ENCODE peak calls at places on chromosomes 6 and 20, in six cellular contexts. J, Q, A, V, K and U are unnamed samples.

GRCh38 chr20:21189761-21190523 is 64.1 kb downstream of the KIZ start:
- DNase-seq in J (no peak), Q (no peak), A (no peak), V (no peak), K (no peak), U (no peak)

GRCh38 chr6:84052204-84052882 is 18.8 kb downstream of the MRAP2 start:
- DNase-seq in J (no peak), Q (no peak), A (peak), V (no peak), K (no peak), U (no peak)

GRCh38 chr6:143112837-143113236 is 52.1 kb downstream of the AIG1 start:
- DNase-seq in J (no peak), Q (no peak), A (no peak), V (no peak), K (no peak), U (no peak)

GRCh38 chr6:116485786-116486185 is 24.6 kb downstream of the CALHM6 start:
- DNase-seq in J (no peak), Q (no peak), A (no peak), V (no peak), K (no peak), U (no peak)

GRCh38 chr6:3139090-3139903 is 18.0 kb downstream of the TUBB2A start:
- DNase-seq in J (peak), Q (peak), A (peak), V (peak), K (peak), U (peak)

GRCh38 chr6:36160147-36160760 is 29.9 kb downstream of the MAPK13 start:
- DNase-seq in J (no peak), Q (no peak), A (peak), V (no peak), K (no peak), U (no peak)

GRCh38 chr6:30459145-30459544 is 30.2 kb upstream of the HLA-E start:
- DNase-seq in J (no peak), Q (no peak), A (no peak), V (no peak), K (no peak), U (no peak)

GRCh38 chr6:121771937-121772717 is 336.7 kb downstream of the GJA1 start:
- DNase-seq in J (no peak), Q (peak), A (no peak), V (no peak), K (no peak), U (peak)

GRCh38 chr6:111865909-111866546 is 7.2 kb downstream of the FYN start:
- DNase-seq in J (no peak), Q (no peak), A (no peak), V (no peak), K (no peak), U (no peak)

GRCh38 chr6:24431045-24431451 is 28.3 kb downstream of the MRS2 start:
- DNase-seq in J (peak), Q (peak), A (peak), V (peak), K (peak), U (peak)

GRCh38 chr6:32088487-32089049 is 20.6 kb downstream of the TNXB start:
- DNase-seq in J (no peak), Q (no peak), A (no peak), V (no peak), K (no peak), U (no peak)

GRCh38 chr6:41581381-41581991 is 35.3 kb downstream of the FOXP4 start:
- DNase-seq in J (no peak), Q (no peak), A (peak), V (peak), K (no peak), U (no peak)

GRCh38 chr6:149925253-149925973 is 2.5 kb upstream of the RAET1G start:
- DNase-seq in J (no peak), Q (no peak), A (peak), V (no peak), K (no peak), U (no peak)

GRCh38 chr6:110298916-110299315 is 59.2 kb downstream of the METTL24 start:
- DNase-seq in J (no peak), Q (no peak), A (no peak), V (no peak), K (no peak), U (no peak)

GRCh38 chr6:48184644-48185043 is 73.6 kb upstream of the PTCHD4 start:
- DNase-seq in J (no peak), Q (no peak), A (no peak), V (no peak), K (no peak), U (no peak)

GRCh38 chr6:140174509-140174908 is 800.1 kb upstream of the CITED2 start:
- DNase-seq in J (no peak), Q (no peak), A (peak), V (peak), K (no peak), U (no peak)

GRCh38 chr6:35048031-35048613 is 93.0 kb downstream of the TCP11 start:
- DNase-seq in J (no peak), Q (peak), A (no peak), V (no peak), K (no peak), U (no peak)

GRCh38 chr6:74044417-74045096 is 348.6 kb downstream of the CD109 start:
- DNase-seq in J (no peak), Q (no peak), A (peak), V (peak), K (no peak), U (no peak)

GRCh38 chr6:148616811-148617210 is 130.0 kb upstream of the UST start:
- DNase-seq in J (no peak), Q (no peak), A (peak), V (no peak), K (no peak), U (no peak)

GRCh38 chr6:84549912-84550311 is 214.5 kb downstream of the TBX18 start:
- DNase-seq in J (no peak), Q (no peak), A (no peak), V (no peak), K (no peak), U (no peak)

GRCh38 chr20:11302436-11302835 is 615.3 kb upstream of the BTBD3 start:
- DNase-seq in J (no peak), Q (no peak), A (peak), V (no peak), K (no peak), U (no peak)

GRCh38 chr6:3623451-3624267 is 127.9 kb downstream of the PXDC1 start:
- DNase-seq in J (no peak), Q (no peak), A (no peak), V (no peak), K (no peak), U (no peak)

GRCh38 chr6:8321671-8322404 is 113.5 kb downstream of the SLC35B3 start:
- DNase-seq in J (no peak), Q (no peak), A (no peak), V (no peak), K (no peak), U (no peak)

GRCh38 chr6:113281014-113281810 is 575.9 kb upstream of the MARCKS start:
- DNase-seq in J (no peak), Q (no peak), A (peak), V (peak), K (no peak), U (no peak)

GRCh38 chr6:157974341-157974894 is 7.2 kb upstream of the SYNJ2 start:
- DNase-seq in J (no peak), Q (no peak), A (peak), V (no peak), K (no peak), U (no peak)

GRCh38 chr6:133890941-133891813 is 2.3 kb downstream of the TCF21 start:
- DNase-seq in J (no peak), Q (peak), A (peak), V (peak), K (peak), U (peak)

GRCh38 chr20:35953411-35954199 is 697 bp downstream of the SCAND1 start:
- DNase-seq in J (peak), Q (peak), A (peak), V (no peak), K (peak), U (peak)

GRCh38 chr6:18528084-18528743 is 141.1 kb downstream of the RNF144B start:
- DNase-seq in J (peak), Q (no peak), A (peak), V (no peak), K (no peak), U (no peak)